ENCODE peak calls at places on chromosome 6, in nine cellular contexts. M is H54, L is upper lobe of left lung, J is Peyer's patch, Q is HCT116, X is heart left ventricle, R is thyroid gland, F is suprapubic skin, I is IMR-90. U is an unnamed sample.

GRCh38 chr6:26327450-26328264 is 37.3 kb upstream of the BTN3A2 start:
- DNase-seq in M (no peak), L (no peak), J (no peak), Q (peak), X (no peak), R (no peak), F (no peak), I (peak), U (no peak)

GRCh38 chr6:6699741-6700367 is 111.3 kb downstream of the LY86 start:
- DNase-seq in M (peak), L (peak), J (peak), Q (peak), X (peak), R (peak), F (peak), I (peak), U (no peak)

GRCh38 chr6:169976301-169977081 is 225.1 kb downstream of the ERMARD start:
- DNase-seq in M (peak), L (peak), J (peak), Q (no peak), X (peak), R (no peak), F (peak), I (no peak), U (peak)

GRCh38 chr6:30960907-30961673 is 20.3 kb downstream of the MUCL3 start:
- DNase-seq in M (no peak), L (peak), J (no peak), Q (no peak), X (no peak), R (no peak), F (no peak), I (peak), U (no peak)

GRCh38 chr6:82458147-82458546 is 94.5 kb downstream of the TPBG start:
- DNase-seq in M (no peak), L (no peak), J (no peak), Q (no peak), X (no peak), R (no peak), F (no peak), I (no peak), U (no peak)

GRCh38 chr6:142702501-142703460 is 242.2 kb downstream of the HIVEP2 start:
- DNase-seq in M (no peak), L (peak), J (peak), Q (no peak), X (peak), R (no peak), F (no peak), I (no peak), U (peak)

GRCh38 chr6:42532038-42532669 is 31.7 kb upstream of the UBR2 start:
- DNase-seq in M (peak), L (no peak), J (no peak), Q (peak), X (no peak), R (peak), F (no peak), I (peak), U (no peak)

GRCh38 chr6:84052204-84052882 is 18.8 kb downstream of the MRAP2 start:
- DNase-seq in M (peak), L (no peak), J (no peak), Q (no peak), X (peak), R (peak), F (no peak), I (peak), U (peak)

GRCh38 chr6:135423649-135424128 is 73.9 kb downstream of the AHI1 start:
- DNase-seq in M (no peak), L (no peak), J (no peak), Q (peak), X (no peak), R (no peak), F (no peak), I (peak), U (no peak)

GRCh38 chr6:6834356-6835342 is 246.1 kb downstream of the LY86 start:
- DNase-seq in M (no peak), L (peak), J (no peak), Q (no peak), X (no peak), R (peak), F (no peak), I (no peak), U (no peak)

GRCh38 chr6:15062311-15063252 is 183.3 kb upstream of the JARID2 start:
- DNase-seq in M (no peak), L (peak), J (no peak), Q (no peak), X (no peak), R (no peak), F (no peak), I (peak), U (no peak)

GRCh38 chr6:154249499-154250298 is 106.9 kb downstream of the IPCEF1 start:
- DNase-seq in M (no peak), L (no peak), J (no peak), Q (no peak), X (no peak), R (no peak), F (no peak), I (no peak), U (no peak)

GRCh38 chr6:104713982-104714381 is 145.7 kb downstream of the HACE1 start:
- DNase-seq in M (no peak), L (no peak), J (no peak), Q (no peak), X (no peak), R (no peak), F (no peak), I (no peak), U (no peak)

GRCh38 chr6:112780498-112781096 is 433.5 kb downstream of the RFPL4B start:
- DNase-seq in M (peak), L (peak), J (peak), Q (peak), X (peak), R (peak), F (peak), I (peak), U (no peak)

GRCh38 chr6:92538296-92538695 is 881.1 kb downstream of the EPHA7 start:
- DNase-seq in M (no peak), L (no peak), J (no peak), Q (no peak), X (no peak), R (no peak), F (no peak), I (no peak), U (no peak)

DNA sequence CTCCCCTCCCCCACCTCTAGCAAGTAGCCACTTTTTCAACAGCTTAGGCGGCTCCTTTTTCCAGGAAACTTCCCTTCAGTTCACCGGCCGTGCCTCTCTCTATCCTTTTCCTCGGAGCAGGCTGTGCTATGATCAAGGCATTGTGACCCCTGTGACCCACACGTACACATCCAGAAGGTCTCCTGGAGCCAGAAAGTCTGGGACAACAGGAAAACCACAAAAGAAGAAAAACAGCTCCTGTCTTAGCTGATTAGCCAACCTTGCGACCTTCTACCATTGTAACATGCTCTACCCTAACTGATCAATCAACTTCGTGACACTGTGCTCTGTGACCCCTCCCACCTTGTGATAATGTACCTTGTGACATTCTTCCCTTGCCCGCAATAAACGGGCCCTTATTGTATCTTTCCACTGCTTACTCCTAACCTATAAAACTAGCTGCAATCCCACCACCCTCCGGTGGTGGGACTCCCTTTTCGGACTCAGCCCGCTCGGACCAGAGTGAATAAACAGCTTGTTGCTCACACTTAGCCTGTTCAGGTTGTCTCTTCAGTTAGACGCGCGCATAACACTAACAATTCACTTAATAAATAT is 24.2 kb downstream of the ZNF311 start:
- DNase-seq in M (peak), L (peak), J (peak), Q (peak), X (no peak), R (peak), F (no peak), I (peak), U (peak)
- TF ChIP-seq POLR2A in M (no peak), L (no peak), J (peak), Q (no peak), X (no peak), R (no peak), F (no peak), I (no peak), U (no peak)

GRCh38 chr6:68040780-68041179 is 594.3 kb upstream of the ADGRB3 start:
- DNase-seq in M (no peak), L (no peak), J (no peak), Q (no peak), X (no peak), R (no peak), F (no peak), I (no peak), U (no peak)
- TF ChIP-seq POLR2A in M (no peak), L (no peak), J (no peak), Q (no peak), X (no peak), R (no peak), F (no peak), I (no peak), U (no peak)

DNA sequence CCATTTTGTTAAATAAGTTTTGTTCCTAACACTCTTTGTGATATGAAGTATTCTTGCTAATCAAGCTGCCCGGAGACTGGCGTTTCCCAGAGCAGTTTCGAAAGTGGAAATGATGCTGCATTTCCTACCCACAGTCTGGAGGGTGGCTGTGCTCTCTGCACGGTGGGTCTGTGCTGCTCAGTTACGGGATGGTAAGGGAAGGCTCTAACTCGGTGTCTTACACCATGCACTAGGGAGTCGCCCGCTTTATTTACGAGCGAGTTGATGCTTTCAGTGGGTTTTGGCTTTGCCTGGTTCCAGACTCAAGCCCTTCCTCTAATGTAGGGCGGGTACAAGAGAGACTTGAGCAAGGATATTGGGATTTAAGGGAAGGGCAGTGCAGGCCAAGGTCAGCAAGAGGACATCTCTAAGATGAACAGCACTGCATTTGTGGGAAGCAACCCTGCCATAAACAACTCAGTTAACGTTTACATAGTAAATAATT is 180.1 kb upstream of the AKAP12 start:
- DNase-seq in M (no peak), L (no peak), J (no peak), Q (peak), X (no peak), R (no peak), F (no peak), I (no peak), U (no peak)
- TF ChIP-seq POLR2A in M (no peak), L (no peak), J (no peak), Q (no peak), X (no peak), R (no peak), F (no peak), I (no peak), U (no peak)

GRCh38 chr6:19836799-19837510 is at the start of gene ID4:
- DNase-seq in M (peak), L (peak), J (peak), Q (no peak), X (peak), R (peak), F (peak), I (peak), U (no peak)
- TF ChIP-seq POLR2A in M (peak), L (peak), J (peak), Q (no peak), X (peak), R (peak), F (peak), I (peak), U (peak)

DNA sequence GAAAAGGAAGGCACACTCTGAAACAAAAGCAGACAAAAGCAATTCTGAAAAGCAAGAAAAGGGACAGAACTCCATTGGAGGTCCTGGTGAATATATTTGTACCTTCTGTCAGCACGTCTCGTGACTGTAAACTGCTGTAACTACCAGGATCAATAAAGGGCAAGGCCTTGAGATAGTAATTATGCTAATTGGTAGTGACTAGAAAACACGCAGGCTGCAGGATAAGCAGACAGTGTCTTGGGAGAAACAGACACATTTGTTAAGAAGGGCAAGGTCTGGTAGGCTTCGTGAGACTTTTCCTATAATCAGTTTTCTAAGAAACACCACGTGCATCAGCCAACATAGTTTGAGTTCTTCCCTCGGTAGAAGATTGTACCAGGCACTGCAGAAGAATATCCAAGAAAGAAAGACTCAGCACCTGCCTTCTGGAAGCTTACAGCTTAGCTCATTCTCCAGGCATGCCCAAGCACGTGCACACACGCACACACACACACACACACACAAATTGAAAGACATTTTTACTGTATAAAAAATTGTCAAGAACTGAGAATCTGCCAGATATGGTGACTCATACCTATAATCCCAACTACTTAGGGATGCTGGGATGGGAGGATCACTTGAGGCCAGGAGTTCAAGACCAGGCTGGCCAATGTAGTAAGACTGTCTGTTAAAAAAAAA is 167.0 kb upstream of the SASH1 start:
- DNase-seq in M (no peak), L (no peak), J (no peak), Q (no peak), X (no peak), R (no peak), F (no peak), I (peak), U (no peak)
- TF ChIP-seq POLR2A in M (no peak), L (no peak), J (no peak), Q (no peak), X (no peak), R (no peak), F (no peak), I (no peak), U (no peak)

GRCh38 chr6:110953633-110954303 is 4.7 kb upstream of the GTF3C6 start:
- DNase-seq in M (no peak), L (no peak), J (peak), Q (no peak), X (no peak), R (no peak), F (no peak), I (no peak), U (no peak)

GRCh38 chr6:110960014-110960390 is 1.5 kb downstream of the GTF3C6 start:
- DNase-seq in M (no peak), L (no peak), J (no peak), Q (no peak), X (no peak), R (no peak), F (no peak), I (no peak), U (no peak)

GRCh38 chr6:110958332-110959192 is at the start of gene GTF3C6:
- DNase-seq in M (peak), L (peak), J (peak), Q (peak), X (peak), R (peak), F (peak), I (peak), U (peak)
- TF ChIP-seq POLR2A in M (peak), L (no peak), J (peak), Q (peak), X (no peak), R (peak), F (peak), I (peak), U (no peak)

GRCh38 chr6:35724059-35724458 is 12.8 kb upstream of the ARMC12 start:
- DNase-seq in M (no peak), L (no peak), J (peak), Q (no peak), X (no peak), R (no peak), F (no peak), I (no peak), U (no peak)
- TF ChIP-seq POLR2A in M (no peak), L (no peak), J (no peak), Q (no peak), X (no peak), R (no peak), F (no peak), I (no peak), U (no peak)

DNA sequence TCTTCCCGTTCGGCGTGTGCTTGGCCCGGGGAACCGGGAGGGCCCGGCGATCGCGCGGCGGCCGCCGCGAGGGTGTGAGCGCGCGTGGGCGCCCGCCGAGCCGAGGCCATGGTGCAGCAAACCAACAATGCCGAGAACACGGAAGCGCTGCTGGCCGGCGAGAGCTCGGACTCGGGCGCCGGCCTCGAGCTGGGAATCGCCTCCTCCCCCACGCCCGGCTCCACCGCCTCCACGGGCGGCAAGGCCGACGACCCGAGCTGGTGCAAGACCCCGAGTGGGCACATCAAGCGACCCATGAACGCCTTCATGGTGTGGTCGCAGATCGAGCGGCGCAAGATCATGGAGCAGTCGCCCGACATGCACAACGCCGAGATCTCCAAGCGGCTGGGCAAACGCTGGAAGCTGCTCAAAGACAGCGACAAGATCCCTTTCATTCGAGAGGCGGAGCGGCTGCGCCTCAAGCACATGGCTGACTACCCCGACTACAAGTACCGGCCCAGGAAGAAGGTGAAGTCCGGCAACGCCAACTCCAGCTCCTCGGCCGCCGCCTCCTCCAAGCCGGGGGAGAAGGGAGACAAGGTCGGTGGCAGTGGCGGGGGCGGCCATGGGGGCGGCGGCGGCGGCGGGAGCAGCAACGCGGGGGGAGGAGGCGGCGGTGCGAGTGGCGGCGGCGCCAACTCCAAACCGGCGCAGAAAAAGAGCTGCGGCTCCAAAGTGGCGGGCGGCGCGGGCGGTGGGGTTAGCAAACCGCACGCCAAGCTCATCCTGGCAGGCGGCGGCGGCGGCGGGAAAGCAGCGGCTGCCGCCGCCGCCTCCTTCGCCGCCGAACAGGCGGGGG is 1.1 kb downstream of the SOX4 start:
- DNase-seq in M (peak), L (peak), J (peak), Q (no peak), X (peak), R (peak), F (peak), I (peak), U (peak)
- TF ChIP-seq POLR2A in M (no peak), L (no peak), J (no peak), Q (no peak), X (no peak), R (peak), F (no peak), I (no peak), U (no peak)